ENCODE peak calls at places on chromosome 14, in nine cellular contexts. F is stomach, U is upper lobe of left lung, Z is GM12891, Q is GM12892, J is HCT116, B is breast epithelium, N is suprapubic skin, C is GM23338. E is an unnamed sample.

GRCh38 chr14:93941293-93941910 is 14.3 kb downstream of the FAM181A start:
- DNase-seq in Z (no peak), B (peak; percentile 73), U (no peak), C (no peak), F (no peak), J (no peak), Q (no peak), N (no peak), E (no peak)

GRCh38 chr14:106790189-106791036 is 1264.0 kb downstream of the TMEM121 start:
- DNase-seq in U (peak; percentile 64), B (peak; percentile 22), F (peak; percentile 85), N (no peak), C (peak; percentile 24), Q (peak; percentile 34), J (no peak), Z (peak; percentile 41), E (peak; percentile 89)

GRCh38 chr14:92456215-92457017 is 57.2 kb upstream of the RIN3 start:
- DNase-seq in Q (no peak), U (peak; percentile 71), B (no peak), F (peak; percentile 31), J (peak; percentile 50), C (peak; percentile 87), N (no peak), Z (peak; percentile 41), E (peak; percentile 35)

GRCh38 chr14:94649543-94650443 is 37.6 kb downstream of the SERPINA3 start:
- DNase-seq in C (no peak), B (peak; percentile 4), U (no peak), Q (no peak), J (no peak), Z (no peak), N (peak; percentile 26), F (no peak), E (no peak)

GRCh38 chr14:65332141-65332871 is 80.2 kb upstream of the FUT8 start:
- DNase-seq in N (no peak), J (no peak), C (no peak), Q (no peak), F (no peak), B (no peak), Z (no peak), U (no peak), E (no peak)

GRCh38 chr14:63659726-63660125 is 18.1 kb upstream of the WDR89 start:
- DNase-seq in C (no peak), B (no peak), J (no peak), F (no peak), U (no peak), Q (no peak), Z (no peak), N (no peak), E (no peak)

GRCh38 chr14:38004610-38004879 is 203.2 kb upstream of the SSTR1 start:
- DNase-seq in J (no peak), Z (no peak), C (peak; percentile 44), Q (no peak), F (no peak), U (no peak), N (no peak), B (no peak), E (no peak)

GRCh38 chr14:95761436-95761835 is 47.5 kb upstream of the TCL1A start:
- DNase-seq in Q (no peak), Z (no peak), U (no peak), J (no peak), B (no peak), C (no peak), N (no peak), F (no peak), E (no peak)

GRCh38 chr14:102187044-102187443 is 47.3 kb downstream of the WDR20 start:
- DNase-seq in B (no peak), Q (no peak), C (no peak), Z (no peak), U (no peak), J (peak; percentile 41), N (no peak), F (no peak), E (no peak)

GRCh38 chr14:85420707-85421106 is 109.2 kb upstream of the FLRT2 start:
- DNase-seq in Q (no peak), N (no peak), U (no peak), C (no peak), Z (no peak), F (no peak), J (no peak), B (no peak), E (no peak)

GRCh38 chr14:81169711-81170103 is 51.1 kb downstream of the GTF2A1 start:
- DNase-seq in Q (no peak), C (peak; percentile 16), N (peak; percentile 83), Z (no peak), F (peak; percentile 58), J (no peak), U (peak; percentile 80), B (peak; percentile 27), E (peak; percentile 70)

GRCh38 chr14:72941286-72941985 is 15.2 kb downstream of the DCAF4 start:
- DNase-seq in C (no peak), U (no peak), N (no peak), J (no peak), Z (no peak), F (no peak), B (no peak), Q (no peak), E (no peak)

GRCh38 chr14:105562713-105563346 is 36.4 kb downstream of the TMEM121 start:
- DNase-seq in N (peak; percentile 44), U (no peak), C (no peak), B (no peak), Z (no peak), Q (no peak), F (no peak), J (no peak), E (no peak)

GRCh38 chr14:105568859-105569766 is 42.7 kb downstream of the TMEM121 start:
- DNase-seq in F (no peak), Z (no peak), N (peak; percentile 3), B (no peak), U (no peak), C (no peak), J (no peak), Q (no peak), E (no peak)

GRCh38 chr14:105563347-105563737 is 37.0 kb downstream of the TMEM121 start:
- DNase-seq in C (no peak), F (no peak), U (no peak), Q (no peak), N (peak; percentile 6), B (no peak), Z (no peak), J (no peak), E (no peak)
- TF ChIP-seq POLR2AphosphoS5 in C (no peak), F (no peak), U (no peak), Q (no peak), N (no peak), B (no peak), Z (no peak), J (no peak), E (no peak)

DNA sequence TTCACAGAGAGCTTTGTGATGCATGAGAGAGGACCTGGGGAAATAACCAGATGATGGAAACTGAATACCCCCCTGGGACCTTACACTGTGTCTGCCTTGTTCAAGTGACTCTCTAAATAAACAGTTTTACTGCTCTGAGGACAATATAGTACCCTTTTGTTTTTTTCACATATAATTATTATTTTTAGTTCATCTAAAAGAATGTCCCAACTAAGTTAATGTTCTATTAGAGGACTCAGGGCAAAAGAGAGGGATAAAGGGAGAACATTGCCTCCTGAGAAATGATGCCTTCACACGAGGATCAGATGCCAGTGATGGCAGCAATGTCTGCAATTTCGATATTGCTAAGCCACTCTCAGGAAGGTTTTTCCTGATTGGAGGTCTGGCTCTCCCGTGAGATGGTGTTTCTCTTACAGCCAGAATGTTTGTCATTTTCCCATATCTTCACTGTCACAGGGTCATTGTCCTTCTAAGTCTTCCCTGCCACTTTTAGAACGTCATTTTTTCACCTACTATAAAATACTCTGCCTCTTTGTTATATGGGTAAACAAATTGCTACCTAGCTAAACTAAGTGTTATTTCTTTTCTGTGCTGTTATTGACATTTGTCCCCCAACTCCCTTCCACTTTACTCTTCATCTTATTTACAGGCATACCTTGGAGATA is 201.6 kb downstream of the RAD51B start:
- DNase-seq in F (no peak), B (no peak), U (no peak), Z (no peak), Q (no peak), J (no peak), N (no peak), C (no peak), E (no peak)
- TF ChIP-seq POLR2AphosphoS5 in F (no peak), B (no peak), U (no peak), Z (no peak), Q (no peak), J (no peak), N (no peak), C (no peak), E (no peak)

DNA sequence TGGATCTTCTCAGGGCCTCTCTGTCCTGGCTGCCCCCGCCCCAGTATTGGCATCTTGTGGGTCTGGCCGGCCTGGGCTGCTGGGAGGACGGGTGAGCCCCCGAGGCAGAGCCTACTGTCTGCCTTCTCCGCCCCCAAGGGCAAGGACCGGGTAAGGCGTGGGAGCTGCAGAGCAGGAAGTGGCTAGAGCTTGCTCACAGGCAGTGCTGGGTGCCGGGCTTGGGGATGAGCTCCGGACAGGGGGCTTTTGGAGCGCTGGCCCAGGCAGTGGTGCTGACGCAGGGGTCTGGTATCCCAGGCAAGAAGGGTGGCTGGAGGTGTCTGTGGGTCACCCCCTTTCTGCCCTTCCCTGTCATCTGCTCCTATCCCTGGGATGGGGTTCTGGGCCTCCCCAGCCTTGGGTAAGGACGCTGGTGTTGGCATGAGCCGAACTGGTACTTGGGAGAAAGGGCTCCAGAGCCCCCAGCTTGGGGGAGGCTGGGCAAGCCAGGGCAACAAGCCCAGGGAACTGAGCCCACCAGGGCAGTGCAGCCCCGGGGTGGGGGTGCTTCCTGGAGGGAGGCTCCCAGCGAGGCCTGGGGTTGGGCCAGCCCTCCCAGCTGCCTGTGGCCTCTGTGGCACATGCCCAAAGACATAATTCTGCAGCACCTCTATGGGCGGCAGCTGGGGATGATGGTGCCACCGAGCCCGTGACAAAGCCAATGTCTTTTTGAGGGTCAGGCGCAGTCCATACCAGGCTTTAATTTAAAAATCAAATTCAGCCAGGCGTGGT is 126.3 kb downstream of the KIF26A start:
- DNase-seq in Q (no peak), Z (no peak), N (no peak), C (no peak), F (peak; percentile 18), U (peak; percentile 16), J (no peak), B (no peak), E (no peak)
- TF ChIP-seq POLR2AphosphoS5 in Q (no peak), Z (no peak), N (no peak), C (no peak), F (no peak), U (no peak), J (no peak), B (no peak), E (no peak)

GRCh38 chr14:21078287-21078686 is 8.2 kb downstream of the ARHGEF40 start:
- DNase-seq in U (no peak), Q (no peak), Z (no peak), N (no peak), F (no peak), B (no peak), C (no peak), J (no peak), E (no peak)

GRCh38 chr14:21077672-21078071 is 7.6 kb downstream of the ARHGEF40 start:
- DNase-seq in Q (no peak), C (no peak), B (no peak), Z (no peak), J (no peak), N (no peak), F (no peak), U (no peak), E (no peak)

GRCh38 chr14:21081521-21082184 is 11.5 kb downstream of the ARHGEF40 start:
- DNase-seq in F (no peak), Z (no peak), C (no peak), U (no peak), Q (no peak), N (no peak), B (no peak), J (no peak), E (no peak)

GRCh38 chr14:21075719-21076437 is 5.8 kb downstream of the ARHGEF40 start:
- DNase-seq in C (no peak), B (no peak), U (no peak), Z (no peak), Q (no peak), N (no peak), F (no peak), J (no peak), E (no peak)

GRCh38 chr14:21078726-21079125 is 8.6 kb downstream of the ARHGEF40 start:
- DNase-seq in C (no peak), B (no peak), J (no peak), Z (no peak), N (no peak), U (no peak), F (no peak), Q (no peak), E (no peak)
- TF ChIP-seq POLR2AphosphoS5 in C (no peak), B (no peak), J (no peak), Z (no peak), N (no peak), U (no peak), F (no peak), Q (no peak), E (no peak)